ENCODE peak calls at places on chromosomes 1 and 21, in four cellular contexts. Y is IMR-90, L is astrocyte of the cerebellum, B is lower lobe of right lung. N is an unnamed sample.
A peak's percentile ranks its signal among the peaks of the same experiment; 100 is the strongest.

GRCh38 chr1:51946300-51946699 is 44.2 kb downstream of the RAB3B start:
- DNase-seq in L (no peak), Y (peak; percentile 78), B (no peak), N (no peak)

GRCh38 chr1:226568077-226568831 is 19.7 kb downstream of the STUM start:
- DNase-seq in Y (no peak), L (no peak), B (no peak), N (no peak)

GRCh38 chr1:53128401-53128800 is 14.0 kb downstream of the SLC1A7 start:
- DNase-seq in Y (no peak), B (no peak), L (no peak), N (no peak)

GRCh38 chr1:63913533-63913932 is 139.7 kb downstream of the ROR1 start:
- DNase-seq in L (no peak), Y (peak; percentile 11), B (no peak), N (no peak)

GRCh38 chr1:101976161-101976560 is 20.6 kb downstream of the OLFM3 start:
- DNase-seq in L (no peak), Y (no peak), B (no peak), N (no peak)

GRCh38 chr1:178126790-178127189 is 32.9 kb downstream of the RASAL2 start:
- DNase-seq in Y (peak; percentile 95), L (peak; percentile 64), B (no peak), N (no peak)

GRCh38 chr1:226971765-226972164 is 31.7 kb downstream of the COQ8A start:
- DNase-seq in B (no peak), Y (no peak), L (no peak), N (no peak)

GRCh38 chr21:24110846-24111245 is 1496.4 kb downstream of the MRPL39 start:
- DNase-seq in B (no peak), Y (peak; percentile 77), L (peak; percentile 60), N (no peak)

GRCh38 chr1:53068314-53069084 is 6.5 kb downstream of the PODN start:
- DNase-seq in L (no peak), B (peak; percentile 21), Y (no peak), N (peak; percentile 75)

GRCh38 chr1:2314803-2315710 is 76.3 kb downstream of the MORN1 start:
- DNase-seq in B (peak; percentile 76), L (no peak), Y (peak; percentile 39), N (no peak)

GRCh38 chr1:180931529-180931928 is 18.8 kb downstream of the KIAA1614 start:
- DNase-seq in L (no peak), Y (no peak), B (no peak), N (no peak)

GRCh38 chr1:117662667-117663066 is 56.8 kb downstream of the TENT5C start:
- DNase-seq in L (no peak), B (no peak), Y (no peak), N (no peak)

GRCh38 chr1:84997667-84998600 is 1.0 kb upstream of the MCOLN2 start:
- DNase-seq in B (no peak), L (no peak), Y (peak; percentile 1), N (no peak)

GRCh38 chr1:66848193-66848592 is 47.1 kb upstream of the INSL5 start:
- DNase-seq in L (no peak), B (no peak), Y (no peak), N (no peak)

GRCh38 chr21:45421071-45421845 is 16.3 kb downstream of the COL18A1 start:
- DNase-seq in B (peak; percentile 75), Y (no peak), L (no peak), N (peak; percentile 81)

GRCh38 chr1:53752281-53752680 is 13.3 kb upstream of the GLIS1 start:
- DNase-seq in B (no peak), L (no peak), Y (no peak), N (no peak)

GRCh38 chr1:153990468-153991150 is at the start of gene RPS27:
- DNase-seq in B (peak; percentile 88), L (peak; percentile 97), Y (peak; percentile 99), N (no peak)

GRCh38 chr21:29892379-29892778 is 47.4 kb downstream of the GRIK1 start:
- DNase-seq in Y (no peak), B (no peak), L (no peak), N (no peak)

GRCh38 chr1:1599030-1599916 is 662 bp downstream of the FNDC10 start:
- DNase-seq in L (no peak), B (peak; percentile 66), Y (peak; percentile 37), N (peak; percentile 88)

GRCh38 chr1:161929137-161929536 is 94.5 kb downstream of the OLFML2B start:
- DNase-seq in Y (no peak), L (no peak), B (no peak), N (no peak)

GRCh38 chr1:151478923-151479322 is 19.6 kb upstream of the POGZ start:
- DNase-seq in B (no peak), L (no peak), Y (peak; percentile 29), N (no peak)

GRCh38 chr1:66438062-66438970 is 95.6 kb upstream of the SGIP1 start:
- DNase-seq in B (no peak), L (no peak), Y (no peak), N (no peak)

GRCh38 chr1:103108525-103109150 is 316 bp upstream of the COL11A1 start:
- DNase-seq in Y (no peak), L (peak; percentile 35), B (no peak), N (peak; percentile 79)

GRCh38 chr1:89260042-89260441 is 12.6 kb downstream of the GBP5 start:
- DNase-seq in Y (no peak), B (no peak), L (no peak), N (no peak)

GRCh38 chr1:209414803-209415329 is 168.6 kb upstream of the CAMK1G start:
- DNase-seq in B (no peak), L (no peak), Y (no peak), N (no peak)

GRCh38 chr21:46063227-46063626 is 34.7 kb upstream of the COL6A2 start:
- DNase-seq in Y (no peak), L (no peak), B (no peak), N (no peak)

GRCh38 chr1:206041640-206042039 is 11.3 kb upstream of the RHEX start:
- DNase-seq in L (no peak), B (no peak), Y (no peak), N (no peak)

GRCh38 chr1:221708987-221709386 is 32.9 kb downstream of the DUSP10 start:
- DNase-seq in B (no peak), Y (peak; percentile 89), L (peak; percentile 73), N (no peak)

GRCh38 chr1:201406831-201407406 is 7.8 kb upstream of the LAD1 start:
- DNase-seq in L (no peak), B (no peak), Y (no peak), N (no peak)

GRCh38 chr1:81808760-81809159 is 8.0 kb downstream of the ADGRL2 start:
- DNase-seq in L (no peak), Y (no peak), B (no peak), N (no peak)

GRCh38 chr21:20996421-20997307 is 1.5 kb upstream of the NCAM2 start:
- DNase-seq in B (no peak), Y (peak; percentile 16), L (peak; percentile 46), N (no peak)

GRCh38 chr1:183215076-183215720 is 29.1 kb downstream of the LAMC2 start:
- DNase-seq in Y (no peak), B (no peak), L (no peak), N (no peak)

GRCh38 chr1:167881786-167882185 is 32.1 kb downstream of the ADCY10 start:
- DNase-seq in L (no peak), Y (peak; percentile 64), B (no peak), N (no peak)

GRCh38 chr1:197660389-197660788 is 114.9 kb downstream of the DENND1B start:
- DNase-seq in B (no peak), L (no peak), Y (no peak), N (no peak)

GRCh38 chr1:17276568-17276967 is 27.7 kb downstream of the PADI3 start:
- DNase-seq in Y (peak; percentile 30), B (peak; percentile 72), L (peak; percentile 38), N (peak; percentile 80)

GRCh38 chr1:156458181-156458503 is 42.4 kb downstream of the MEF2D start:
- DNase-seq in B (no peak), Y (peak; percentile 81), L (no peak), N (no peak)

GRCh38 chr1:226702957-226703831 is 35.9 kb downstream of the ITPKB start:
- DNase-seq in B (peak; percentile 84), L (peak; percentile 81), Y (peak; percentile 94), N (no peak)

GRCh38 chr21:33403128-33403785 is at the start of gene IFNGR2:
- DNase-seq in Y (no peak), L (no peak), B (peak; percentile 68), N (no peak)

GRCh38 chr1:204751883-204752687 is 66.5 kb upstream of the LRRN2 start:
- DNase-seq in B (no peak), Y (no peak), L (no peak), N (no peak)
- TF ChIP-seq CTCF in B (no peak), Y (no peak), L (no peak), N (peak; percentile 25)

GRCh38 chr1:7454052-7454815 is 316.9 kb upstream of the VAMP3 start:
- DNase-seq in Y (peak; percentile 39), L (no peak), B (no peak), N (no peak)
- TF ChIP-seq CTCF in Y (peak; percentile 58), L (peak; percentile 43), B (peak; percentile 46), N (peak; percentile 75)

GRCh38 chr1:18922319-18922726 is 20.0 kb upstream of the ALDH4A1 start:
- DNase-seq in L (peak; percentile 59), B (peak; percentile 74), Y (peak; percentile 85), N (no peak)
- TF ChIP-seq CTCF in L (peak; percentile 17), B (peak; percentile 14), Y (no peak), N (peak; percentile 45)

DNA sequence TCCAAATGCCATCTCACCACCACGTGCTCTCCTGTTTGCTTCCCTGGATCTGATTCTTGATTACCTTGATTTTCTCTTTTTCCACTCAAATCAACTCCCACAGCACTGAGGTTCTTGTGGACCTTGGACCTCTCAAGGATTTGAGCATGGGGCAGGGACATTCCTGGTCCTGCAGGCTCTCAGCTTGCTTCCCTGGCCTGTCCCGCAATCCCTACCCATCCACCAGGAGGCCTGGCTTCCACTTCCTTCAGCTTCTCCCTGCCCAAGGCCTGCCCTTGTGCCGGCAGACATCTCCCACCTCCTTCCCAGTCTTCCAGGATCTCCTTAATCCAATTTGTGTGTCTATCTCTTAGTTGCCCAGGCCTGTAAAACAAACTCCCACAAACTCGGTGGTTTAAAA is 21.6 kb downstream of the PLA2G2A start:
- DNase-seq in Y (no peak), B (no peak), L (no peak), N (no peak)
- TF ChIP-seq CTCF in Y (no peak), B (no peak), L (peak; percentile 22), N (peak; percentile 8)

GRCh38 chr1:19524791-19525190 is 39.5 kb upstream of the CAPZB start:
- DNase-seq in Y (no peak), B (no peak), L (no peak), N (no peak)
- TF ChIP-seq CTCF in Y (no peak), B (no peak), L (no peak), N (no peak)

GRCh38 chr1:158652721-158653334 is 33.7 kb downstream of the SPTA1 start:
- DNase-seq in B (no peak), L (no peak), Y (no peak), N (no peak)

GRCh38 chr1:158654079-158654478 is 32.4 kb downstream of the SPTA1 start:
- DNase-seq in Y (no peak), L (no peak), B (no peak), N (no peak)

GRCh38 chr1:158649052-158649451 is 37.5 kb downstream of the SPTA1 start:
- DNase-seq in Y (no peak), B (no peak), L (no peak), N (no peak)

DNA sequence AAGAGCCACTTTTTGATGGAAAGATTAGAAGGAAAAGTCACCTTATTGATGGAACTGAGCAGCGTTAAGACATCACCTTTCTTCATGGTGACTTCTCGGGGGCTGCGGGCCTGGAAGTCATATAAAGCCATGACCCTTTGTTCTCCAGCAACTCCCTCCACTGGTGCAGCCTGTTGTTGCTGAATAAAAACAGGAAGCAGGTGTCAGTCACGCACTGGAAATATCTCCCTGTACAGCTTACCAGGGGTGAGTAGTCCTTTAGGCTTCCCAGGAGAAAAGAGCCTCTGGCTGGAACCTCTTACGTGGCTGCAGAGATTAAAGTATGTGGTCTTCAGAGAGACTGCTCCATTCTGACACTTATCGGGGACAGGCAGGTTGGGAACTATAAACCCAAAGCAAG is 31.9 kb downstream of the SPTA1 start:
- DNase-seq in B (no peak), Y (no peak), L (no peak), N (no peak)
- TF ChIP-seq CTCF in B (no peak), Y (no peak), L (no peak), N (no peak)